ENCODE peak calls at places on chromosomes 4 and X, in six cellular contexts. V, G, J, Q, F and P are unnamed samples.

GRCh38 chrX:132114607-132115006 is 13.2 kb downstream of the FRMD7 start:
- DNase-seq in V (no peak), G (no peak), J (no peak), Q (no peak), F (peak), P (no peak)

GRCh38 chrX:48896611-48897011 is 957 bp downstream of the TIMM17B start:
- DNase-seq in V (no peak), G (no peak), J (no peak), Q (no peak), F (no peak), P (no peak)

GRCh38 chr4:184368731-184369130 is 105.6 kb downstream of the IRF2 start:
- DNase-seq in V (no peak), G (no peak), J (no peak), Q (no peak), F (no peak), P (no peak)

GRCh38 chr4:144709793-144710525 is 64.0 kb downstream of the HHIP start:
- DNase-seq in V (no peak), G (no peak), J (no peak), Q (no peak), F (peak), P (no peak)

GRCh38 chrX:39895228-39896110 is 202.3 kb downstream of the BCOR start:
- DNase-seq in V (no peak), G (no peak), J (no peak), Q (no peak), F (no peak), P (no peak)

GRCh38 chrX:13131511-13132137 is 87.2 kb upstream of the FAM9C start:
- DNase-seq in V (no peak), G (no peak), J (no peak), Q (no peak), F (no peak), P (no peak)

GRCh38 chrX:24371391-24371972 is 11.0 kb downstream of the SUPT20HL1 start:
- DNase-seq in V (peak), G (no peak), J (peak), Q (peak), F (peak), P (peak)

GRCh38 chr4:81523672-81524436 is 52.1 kb upstream of the RASGEF1B start:
- DNase-seq in V (no peak), G (no peak), J (no peak), Q (no peak), F (no peak), P (no peak)

GRCh38 chr4:139834210-139834609 is 168.6 kb downstream of the MGST2 start:
- DNase-seq in V (no peak), G (no peak), J (no peak), Q (no peak), F (no peak), P (no peak)

GRCh38 chr4:145840162-145840768 is 98.4 kb downstream of the ZNF827 start:
- DNase-seq in V (no peak), G (no peak), J (peak), Q (peak), F (peak), P (no peak)

GRCh38 chr4:143294310-143294709 is 42.4 kb upstream of the GAB1 start:
- DNase-seq in V (peak), G (no peak), J (no peak), Q (no peak), F (peak), P (peak)

GRCh38 chr4:48042979-48043461 is 26.4 kb downstream of the NIPAL1 start:
- DNase-seq in V (no peak), G (no peak), J (no peak), Q (no peak), F (peak), P (no peak)

GRCh38 chrX:110322603-110323002 is 4.7 kb upstream of the AMMECR1 start:
- DNase-seq in V (no peak), G (no peak), J (no peak), Q (no peak), F (no peak), P (no peak)

GRCh38 chr4:59597536-59598232 is 1602.4 kb upstream of the ADGRL3 start:
- DNase-seq in V (no peak), G (no peak), J (no peak), Q (no peak), F (no peak), P (no peak)

GRCh38 chrX:14064632-14065432 is 35.1 kb upstream of the GEMIN8 start:
- DNase-seq in V (no peak), G (no peak), J (no peak), Q (no peak), F (peak), P (no peak)

GRCh38 chr4:8907596-8908205 is 36.1 kb upstream of the HMX1 start:
- DNase-seq in V (peak), G (no peak), J (peak), Q (no peak), F (no peak), P (no peak)

GRCh38 chr4:1777822-1778641 is 15.1 kb upstream of the FGFR3 start:
- DNase-seq in V (no peak), G (no peak), J (no peak), Q (no peak), F (peak), P (no peak)

GRCh38 chr4:143186202-143186601 is 1.5 kb downstream of the USP38 start:
- DNase-seq in V (no peak), G (no peak), J (no peak), Q (no peak), F (peak), P (peak)

GRCh38 chr4:39354178-39354503 is 12.0 kb downstream of the RFC1 start:
- DNase-seq in V (no peak), G (no peak), J (no peak), Q (no peak), F (peak), P (no peak)

GRCh38 chr4:39151120-39151713 is 31.1 kb upstream of the WDR19 start:
- DNase-seq in V (no peak), G (no peak), J (no peak), Q (no peak), F (no peak), P (no peak)

GRCh38 chrX:57380026-57380796 is 93.7 kb downstream of the FAAH2 start:
- DNase-seq in V (no peak), G (no peak), J (no peak), Q (no peak), F (no peak), P (no peak)

GRCh38 chr4:147334478-147334877 is 146.4 kb upstream of the EDNRA start:
- DNase-seq in V (no peak), G (no peak), J (no peak), Q (no peak), F (peak), P (no peak)

GRCh38 chr4:13137400-13137799 is 346.7 kb downstream of the RAB28 start:
- DNase-seq in V (no peak), G (no peak), J (no peak), Q (no peak), F (no peak), P (no peak)

GRCh38 chr4:47704693-47705325 is 133.1 kb downstream of the CORIN start:
- DNase-seq in V (no peak), G (no peak), J (peak), Q (no peak), F (peak), P (no peak)

GRCh38 chr4:84481879-84482245 is 17.2 kb downstream of the NKX6-1 start:
- DNase-seq in V (no peak), G (no peak), J (peak), Q (no peak), F (no peak), P (no peak)

GRCh38 chr4:84482564-84483563 is 16.2 kb downstream of the NKX6-1 start:
- DNase-seq in V (no peak), G (no peak), J (no peak), Q (no peak), F (no peak), P (no peak)

GRCh38 chr4:84480082-84480481 is 19.0 kb downstream of the NKX6-1 start:
- DNase-seq in V (no peak), G (no peak), J (no peak), Q (no peak), F (no peak), P (no peak)

GRCh38 chr4:84479663-84480062 is 19.4 kb downstream of the NKX6-1 start:
- DNase-seq in V (no peak), G (no peak), J (peak), Q (no peak), F (no peak), P (no peak)

GRCh38 chr4:84481077-84481878 is 17.8 kb downstream of the NKX6-1 start:
- DNase-seq in V (no peak), G (no peak), J (no peak), Q (no peak), F (no peak), P (no peak)
- H3K4me3 ChIP-seq in V (no peak), G (no peak), J (peak), Q (no peak), F (no peak), P (no peak)

GRCh38 chr4:15963001-15963451 is at the start of gene FGFBP2:
- DNase-seq in V (no peak), G (no peak), J (peak), Q (no peak), F (peak), P (no peak)
- TF ChIP-seq CTCF in V (no peak), G (peak), J (peak), Q (peak), F (peak), P (no peak)

GRCh38 chr4:76011018-76011670 is 3.8 kb upstream of the CXCL9 start:
- DNase-seq in V (no peak), G (no peak), J (no peak), Q (no peak), F (no peak), P (no peak)
- H3K4me3 ChIP-seq in V (no peak), G (peak), J (no peak), Q (peak), F (no peak), P (peak)

GRCh38 chrX:28177202-28177601 is 196.0 kb upstream of the DCAF8L1 start:
- DNase-seq in V (no peak), G (no peak), J (peak), Q (no peak), F (peak), P (no peak)
- TF ChIP-seq CTCF in V (no peak), G (peak), J (peak), Q (peak), F (peak), P (no peak)

DNA sequence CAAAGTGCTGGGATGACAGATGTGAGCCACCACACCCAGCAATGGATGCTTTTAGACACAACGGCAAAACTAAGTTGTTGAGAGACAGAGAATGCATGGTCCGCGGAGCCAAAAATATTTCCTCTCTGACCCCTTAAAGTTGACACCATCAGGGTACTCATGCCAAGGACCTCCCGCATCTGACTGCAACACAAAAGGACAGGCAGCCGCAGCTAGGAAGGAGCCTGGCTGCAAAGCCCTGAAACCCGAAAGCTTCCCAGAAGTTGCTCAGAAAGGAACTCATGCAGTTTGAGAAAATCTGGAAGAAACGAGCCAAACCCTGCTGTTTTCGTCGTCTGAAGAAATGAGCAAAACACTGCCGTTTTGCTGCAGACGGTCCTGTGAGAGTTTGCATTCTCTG is 16.5 kb downstream of the DHRSX start:
- DNase-seq in V (no peak), G (no peak), J (peak), Q (no peak), F (no peak), P (no peak)
- H3K4me3 ChIP-seq in V (peak), G (peak), J (no peak), Q (no peak), F (no peak), P (peak)